ENCODE peak calls at places on chromosomes 13 and 19, in eight cellular contexts. C is stimulated activated naive CD8-positive, alpha-beta T cell treated with anti-CD3 and anti-CD28 coated beads, Interleukin-15, Interleukin-2, amounts not matched to agents 100 U/mL and 50 U/mL, for 24 hours; J is neural progenitor cell; I is CD4-positive, CD25-positive, alpha-beta regulatory T cell; E is psoas muscle; L is stimulated activated CD8-positive, alpha-beta memory T cell treated with anti-CD3 and anti-CD28 coated beads, Interleukin-4, amount 100 ng/mL, for 4 hours; O is CD4-positive, alpha-beta T cell; M is DND-41. U is an unnamed sample.

GRCh38 chr13:113291997-113292862 is 4.8 kb upstream of the LAMP1 start:
- DNase-seq in E (peak; percentile 80), M (no peak), C (peak; percentile 36), I (no peak), O (peak; percentile 2), L (no peak), J (peak; percentile 49), U (no peak)

GRCh38 chr13:33676045-33676699 is 141.8 kb upstream of the RFC3 start:
- DNase-seq in L (no peak), M (no peak), C (no peak), J (no peak), I (no peak), E (no peak), O (no peak), U (no peak)

GRCh38 chr19:27750697-27751391 is 1462.1 kb downstream of the UQCRFS1 start:
- DNase-seq in M (no peak), O (no peak), J (no peak), E (no peak), I (no peak), C (no peak), L (no peak), U (no peak)

GRCh38 chr19:41431426-41432386 is 4.5 kb upstream of the B3GNT8 start:
- DNase-seq in I (no peak), M (no peak), O (no peak), C (no peak), J (no peak), L (no peak), E (peak; percentile 68), U (no peak)

GRCh38 chr13:111587249-111587648 is 266.8 kb downstream of the TEX29 start:
- DNase-seq in J (no peak), I (no peak), M (no peak), O (no peak), C (no peak), L (no peak), E (no peak), U (no peak)

GRCh38 chr19:11196406-11197287 is 698 bp downstream of the KANK2 start:
- DNase-seq in O (no peak), M (no peak), E (peak; percentile 71), L (no peak), I (no peak), C (no peak), J (peak; percentile 57), U (no peak)

GRCh38 chr13:33191425-33192221 is 93.9 kb downstream of the STARD13 start:
- DNase-seq in I (no peak), O (no peak), L (no peak), M (no peak), E (no peak), J (no peak), C (no peak), U (no peak)

GRCh38 chr13:77896977-77897376 is 21.7 kb downstream of the EDNRB start:
- DNase-seq in L (no peak), C (no peak), O (no peak), E (no peak), I (no peak), M (no peak), J (no peak), U (no peak)

GRCh38 chr13:108263961-108264360 is 5.6 kb upstream of the TNFSF13B start:
- DNase-seq in E (no peak), O (no peak), I (no peak), L (no peak), J (no peak), M (no peak), C (no peak), U (no peak)

GRCh38 chr19:9848060-9848459 is 12.9 kb downstream of the PIN1 start:
- DNase-seq in C (no peak), E (no peak), O (peak; percentile 41), I (no peak), L (no peak), M (peak; percentile 33), J (peak; percentile 65), U (peak; percentile 33)

GRCh38 chr19:6551607-6552450 is 21.0 kb downstream of the TNFSF9 start:
- DNase-seq in M (peak; percentile 75), L (peak; percentile 28), O (peak; percentile 65), I (peak; percentile 24), E (peak; percentile 56), J (peak; percentile 83), C (peak; percentile 82), U (peak; percentile 30)